ENCODE peak calls at places on chromosomes 3 and 15, in five cellular contexts. One of them, this sample, is unnamed.
A peak's percentile ranks its signal among the peaks of the same experiment; 100 is the strongest.

GRCh38 chr3:125374501-125374995 is 577 bp downstream of the ZNF148 start:
- DNase-seq in psoas muscle: peak; percentile 32
- DNase-seq in amniotic stem cell: no peak
- DNase-seq in NCI-H1694: no peak
- DNase-seq in Right ventricle myocardium superior: peak; percentile 57
- DNase-seq in this sample: no peak

GRCh38 chr15:54820811-54821210 is 375.9 kb downstream of the RSL24D1 start:
- DNase-seq in psoas muscle: no peak
- DNase-seq in amniotic stem cell: no peak
- DNase-seq in NCI-H1694: no peak
- DNase-seq in Right ventricle myocardium superior: no peak
- DNase-seq in this sample: no peak

GRCh38 chr15:74400313-74400850 is 32.9 kb upstream of the CYP11A1 start:
- DNase-seq in psoas muscle: no peak
- DNase-seq in amniotic stem cell: no peak
- DNase-seq in NCI-H1694: no peak
- DNase-seq in Right ventricle myocardium superior: no peak
- DNase-seq in this sample: no peak

GRCh38 chr3:58585994-58586393 is 8.8 kb upstream of the FAM107A start:
- DNase-seq in psoas muscle: no peak
- DNase-seq in amniotic stem cell: no peak
- DNase-seq in NCI-H1694: no peak
- DNase-seq in Right ventricle myocardium superior: no peak
- DNase-seq in this sample: no peak

GRCh38 chr3:88031543-88032148 is 27.2 kb downstream of the CGGBP1 start:
- DNase-seq in psoas muscle: no peak
- DNase-seq in amniotic stem cell: no peak
- DNase-seq in NCI-H1694: no peak
- DNase-seq in Right ventricle myocardium superior: no peak
- DNase-seq in this sample: no peak

GRCh38 chr3:124552224-124552623 is 178.0 kb upstream of the UMPS start:
- DNase-seq in psoas muscle: no peak
- DNase-seq in amniotic stem cell: no peak
- DNase-seq in NCI-H1694: no peak
- DNase-seq in Right ventricle myocardium superior: no peak
- DNase-seq in this sample: no peak

GRCh38 chr3:85838921-85839320 is 880.1 kb downstream of the CADM2 start:
- DNase-seq in psoas muscle: no peak
- DNase-seq in amniotic stem cell: no peak
- DNase-seq in NCI-H1694: no peak
- DNase-seq in Right ventricle myocardium superior: no peak
- DNase-seq in this sample: no peak

GRCh38 chr3:27699067-27699466 is 23.1 kb downstream of the EOMES start:
- DNase-seq in psoas muscle: no peak
- DNase-seq in amniotic stem cell: no peak
- DNase-seq in NCI-H1694: no peak
- DNase-seq in Right ventricle myocardium superior: no peak
- DNase-seq in this sample: no peak

GRCh38 chr3:51777985-51778384 is 1.1 kb downstream of the IQCF6 start:
- DNase-seq in psoas muscle: peak; percentile 30
- DNase-seq in amniotic stem cell: no peak
- DNase-seq in NCI-H1694: peak; percentile 11
- DNase-seq in Right ventricle myocardium superior: peak; percentile 77
- DNase-seq in this sample: no peak

GRCh38 chr3:102006812-102007485 is 157.6 kb downstream of the NFKBIZ start:
- DNase-seq in psoas muscle: no peak
- DNase-seq in amniotic stem cell: peak; percentile 59
- DNase-seq in NCI-H1694: no peak
- DNase-seq in Right ventricle myocardium superior: peak; percentile 40
- DNase-seq in this sample: no peak

GRCh38 chr15:95431518-95431917 is 899.0 kb upstream of the NR2F2 start:
- DNase-seq in psoas muscle: no peak
- DNase-seq in amniotic stem cell: no peak
- DNase-seq in NCI-H1694: no peak
- DNase-seq in Right ventricle myocardium superior: no peak
- DNase-seq in this sample: no peak

GRCh38 chr3:65614585-65614984 is 424.1 kb downstream of the MAGI1 start:
- DNase-seq in psoas muscle: no peak
- DNase-seq in amniotic stem cell: no peak
- DNase-seq in NCI-H1694: no peak
- DNase-seq in Right ventricle myocardium superior: no peak
- DNase-seq in this sample: no peak

GRCh38 chr3:49641921-49642707 is 32.0 kb upstream of the APEH start:
- DNase-seq in psoas muscle: no peak
- DNase-seq in amniotic stem cell: no peak
- DNase-seq in NCI-H1694: no peak
- DNase-seq in Right ventricle myocardium superior: no peak
- DNase-seq in this sample: no peak

This sample was measured in cortex of kidney.